ENCODE peak calls at places on chromosomes 7 and 10, in eight cellular contexts. X is naive thymus-derived CD4-positive, alpha-beta T cell; D is fibroblast of mammary gland; E is right lobe of liver; A is uterus; H is IMR-90; R is tibial nerve; B is Calu3. T is an unnamed sample.
A peak's percentile ranks its signal among the peaks of the same experiment; 100 is the strongest.

GRCh38 chr10:98404571-98405396 is 10.2 kb downstream of the PYROXD2 start:
- DNase-seq in X (no peak), D (peak; percentile 86), E (no peak), A (no peak), H (peak; percentile 76), R (no peak), B (no peak), T (no peak)

GRCh38 chr7:82624965-82625364 is 181.4 kb upstream of the CACNA2D1 start:
- DNase-seq in X (no peak), D (no peak), E (no peak), A (no peak), H (no peak), R (no peak), B (no peak), T (no peak)

GRCh38 chr7:76340617-76341131 is 18.1 kb downstream of the YWHAG start:
- DNase-seq in X (no peak), D (peak; percentile 73), E (no peak), A (no peak), H (peak; percentile 92), R (no peak), B (no peak), T (no peak)

GRCh38 chr7:82053453-82054032 is 283.7 kb upstream of the HGF start:
- DNase-seq in X (no peak), D (no peak), E (no peak), A (no peak), H (peak; percentile 50), R (no peak), B (no peak), T (no peak)

GRCh38 chr7:125834421-125834820 is 904.8 kb upstream of the POT1 start:
- DNase-seq in X (no peak), D (no peak), E (no peak), A (no peak), H (no peak), R (no peak), B (no peak), T (no peak)

GRCh38 chr10:104340099-104340594 is 1.9 kb upstream of the ITPRIP start:
- DNase-seq in X (no peak), D (no peak), E (no peak), A (no peak), H (no peak), R (no peak), B (no peak), T (no peak)

GRCh38 chr10:112389147-112389822 is 15.4 kb downstream of the ACSL5 start:
- DNase-seq in X (peak; percentile 14), D (peak; percentile 54), E (no peak), A (no peak), H (peak; percentile 77), R (no peak), B (peak; percentile 62), T (no peak)

GRCh38 chr10:94963901-94964300 is 25.4 kb downstream of the CYP2C9 start:
- DNase-seq in X (no peak), D (peak; percentile 22), E (no peak), A (no peak), H (peak; percentile 13), R (no peak), B (peak; percentile 6), T (peak; percentile 3)

GRCh38 chr10:93560541-93560940 is 5.9 kb upstream of the FFAR4 start:
- DNase-seq in X (no peak), D (no peak), E (no peak), A (no peak), H (no peak), R (no peak), B (no peak), T (no peak)

GRCh38 chr10:33031815-33032320 is 73.8 kb upstream of the ITGB1 start:
- DNase-seq in X (no peak), D (no peak), E (no peak), A (no peak), H (no peak), R (no peak), B (no peak), T (no peak)

GRCh38 chr10:117900280-117900679 is 146.5 kb downstream of the RAB11FIP2 start:
- DNase-seq in X (no peak), D (no peak), E (no peak), A (no peak), H (no peak), R (no peak), B (no peak), T (no peak)

GRCh38 chr7:3455826-3456444 is 154.9 kb downstream of the SDK1 start:
- DNase-seq in X (no peak), D (peak; percentile 4), E (no peak), A (no peak), H (peak; percentile 54), R (no peak), B (no peak), T (no peak)

GRCh38 chr7:92797693-92798092 is 38.7 kb downstream of the CDK6 start:
- DNase-seq in X (no peak), D (peak; percentile 32), E (no peak), A (no peak), H (peak; percentile 64), R (no peak), B (no peak), T (no peak)

GRCh38 chr7:106346678-106347217 is 62.0 kb upstream of the NAMPT start:
- DNase-seq in X (peak; percentile 53), D (peak; percentile 98), E (no peak), A (no peak), H (peak; percentile 97), R (no peak), B (peak; percentile 34), T (no peak)

GRCh38 chr10:43136432-43136831 is 1.8 kb upstream of the CSGALNACT2 start:
- DNase-seq in X (no peak), D (no peak), E (no peak), A (no peak), H (no peak), R (no peak), B (no peak), T (no peak)

T was measured in NCI-H1105.